ENCODE peak calls at places on chromosomes 5 and 9, in nine cellular contexts. One of them, this sample, is unnamed.

GRCh38 chr9:131274674-131275331 is 1.5 kb downstream of the FAM78A start:
- DNase-seq in fibroblast of pulmonary artery: no peak
- DNase-seq in left cardiac atrium: peak
- DNase-seq in stimulated activated naive B cell treated with anti-CD40 and anti-IgM and Interleukin-4, amounts not matched to agents 10 μg/mL and 1 μg/mL and 100 μg/mL, for 72 hours: no peak
- DNase-seq in HEK293T: no peak
- DNase-seq in stimulated activated CD4-positive, alpha-beta T cell treated with anti-CD3 and anti-CD28 coated beads, Interleukin-15, amount 100 ng/mL, for 24 hours: peak
- DNase-seq in stomach: no peak
- DNase-seq in omental fat pad: no peak
- DNase-seq in central memory CD4-positive, alpha-beta T cell: no peak
- DNase-seq in this sample: no peak

GRCh38 chr9:122940603-122941559 is at the start of gene RABGAP1:
- DNase-seq in left cardiac atrium: peak
- DNase-seq in omental fat pad: peak
- DNase-seq in stomach: peak
- DNase-seq in stimulated activated CD4-positive, alpha-beta T cell treated with anti-CD3 and anti-CD28 coated beads, Interleukin-15, amount 100 ng/mL, for 24 hours: peak
- DNase-seq in fibroblast of pulmonary artery: peak
- DNase-seq in stimulated activated naive B cell treated with anti-CD40 and anti-IgM and Interleukin-4, amounts not matched to agents 10 μg/mL and 1 μg/mL and 100 μg/mL, for 72 hours: peak
- DNase-seq in central memory CD4-positive, alpha-beta T cell: peak
- DNase-seq in HEK293T: peak
- DNase-seq in this sample: peak

GRCh38 chr5:54930736-54931135 is 54.7 kb downstream of the ESM1 start:
- DNase-seq in HEK293T: no peak
- DNase-seq in stimulated activated naive B cell treated with anti-CD40 and anti-IgM and Interleukin-4, amounts not matched to agents 10 μg/mL and 1 μg/mL and 100 μg/mL, for 72 hours: no peak
- DNase-seq in left cardiac atrium: no peak
- DNase-seq in omental fat pad: no peak
- DNase-seq in stimulated activated CD4-positive, alpha-beta T cell treated with anti-CD3 and anti-CD28 coated beads, Interleukin-15, amount 100 ng/mL, for 24 hours: peak
- DNase-seq in stomach: no peak
- DNase-seq in central memory CD4-positive, alpha-beta T cell: no peak
- DNase-seq in fibroblast of pulmonary artery: no peak
- DNase-seq in this sample: no peak

GRCh38 chr5:100826133-100826532 is 76.9 kb downstream of the ST8SIA4 start:
- DNase-seq in left cardiac atrium: no peak
- DNase-seq in stomach: no peak
- DNase-seq in omental fat pad: no peak
- DNase-seq in fibroblast of pulmonary artery: no peak
- DNase-seq in stimulated activated naive B cell treated with anti-CD40 and anti-IgM and Interleukin-4, amounts not matched to agents 10 μg/mL and 1 μg/mL and 100 μg/mL, for 72 hours: no peak
- DNase-seq in central memory CD4-positive, alpha-beta T cell: no peak
- DNase-seq in HEK293T: no peak
- DNase-seq in stimulated activated CD4-positive, alpha-beta T cell treated with anti-CD3 and anti-CD28 coated beads, Interleukin-15, amount 100 ng/mL, for 24 hours: no peak
- DNase-seq in this sample: no peak

GRCh38 chr9:703392-703791 is 138.1 kb upstream of the DMRT1 start:
- DNase-seq in stimulated activated naive B cell treated with anti-CD40 and anti-IgM and Interleukin-4, amounts not matched to agents 10 μg/mL and 1 μg/mL and 100 μg/mL, for 72 hours: no peak
- DNase-seq in HEK293T: no peak
- DNase-seq in fibroblast of pulmonary artery: no peak
- DNase-seq in stomach: no peak
- DNase-seq in central memory CD4-positive, alpha-beta T cell: no peak
- DNase-seq in omental fat pad: no peak
- DNase-seq in left cardiac atrium: no peak
- DNase-seq in stimulated activated CD4-positive, alpha-beta T cell treated with anti-CD3 and anti-CD28 coated beads, Interleukin-15, amount 100 ng/mL, for 24 hours: no peak
- DNase-seq in this sample: no peak

GRCh38 chr5:175657593-175658271 is at the start of gene HRH2:
- DNase-seq in stomach: peak
- DNase-seq in HEK293T: no peak
- DNase-seq in left cardiac atrium: peak
- DNase-seq in omental fat pad: no peak
- DNase-seq in central memory CD4-positive, alpha-beta T cell: peak
- DNase-seq in stimulated activated naive B cell treated with anti-CD40 and anti-IgM and Interleukin-4, amounts not matched to agents 10 μg/mL and 1 μg/mL and 100 μg/mL, for 72 hours: no peak
- DNase-seq in stimulated activated CD4-positive, alpha-beta T cell treated with anti-CD3 and anti-CD28 coated beads, Interleukin-15, amount 100 ng/mL, for 24 hours: peak
- DNase-seq in fibroblast of pulmonary artery: no peak
- DNase-seq in this sample: no peak

GRCh38 chr5:138038826-138039225 is 5.9 kb upstream of the FAM13B start:
- DNase-seq in stimulated activated CD4-positive, alpha-beta T cell treated with anti-CD3 and anti-CD28 coated beads, Interleukin-15, amount 100 ng/mL, for 24 hours: no peak
- DNase-seq in omental fat pad: no peak
- DNase-seq in fibroblast of pulmonary artery: no peak
- DNase-seq in stomach: no peak
- DNase-seq in stimulated activated naive B cell treated with anti-CD40 and anti-IgM and Interleukin-4, amounts not matched to agents 10 μg/mL and 1 μg/mL and 100 μg/mL, for 72 hours: no peak
- DNase-seq in central memory CD4-positive, alpha-beta T cell: no peak
- DNase-seq in HEK293T: no peak
- DNase-seq in left cardiac atrium: no peak
- DNase-seq in this sample: no peak

GRCh38 chr5:93594591-93595419 is 11.8 kb downstream of the NR2F1 start:
- DNase-seq in stimulated activated CD4-positive, alpha-beta T cell treated with anti-CD3 and anti-CD28 coated beads, Interleukin-15, amount 100 ng/mL, for 24 hours: no peak
- DNase-seq in stimulated activated naive B cell treated with anti-CD40 and anti-IgM and Interleukin-4, amounts not matched to agents 10 μg/mL and 1 μg/mL and 100 μg/mL, for 72 hours: no peak
- DNase-seq in left cardiac atrium: no peak
- DNase-seq in fibroblast of pulmonary artery: no peak
- DNase-seq in HEK293T: no peak
- DNase-seq in central memory CD4-positive, alpha-beta T cell: no peak
- DNase-seq in omental fat pad: no peak
- DNase-seq in stomach: no peak
- DNase-seq in this sample: no peak

GRCh38 chr5:152676177-152676576 is 271.1 kb upstream of the NMUR2 start:
- DNase-seq in fibroblast of pulmonary artery: no peak
- DNase-seq in stomach: no peak
- DNase-seq in stimulated activated CD4-positive, alpha-beta T cell treated with anti-CD3 and anti-CD28 coated beads, Interleukin-15, amount 100 ng/mL, for 24 hours: no peak
- DNase-seq in omental fat pad: no peak
- DNase-seq in left cardiac atrium: no peak
- DNase-seq in stimulated activated naive B cell treated with anti-CD40 and anti-IgM and Interleukin-4, amounts not matched to agents 10 μg/mL and 1 μg/mL and 100 μg/mL, for 72 hours: no peak
- DNase-seq in central memory CD4-positive, alpha-beta T cell: no peak
- DNase-seq in HEK293T: no peak
- DNase-seq in this sample: no peak

GRCh38 chr5:102910240-102911226 is 155.4 kb downstream of the PAM start:
- DNase-seq in fibroblast of pulmonary artery: no peak
- DNase-seq in HEK293T: peak
- DNase-seq in stimulated activated naive B cell treated with anti-CD40 and anti-IgM and Interleukin-4, amounts not matched to agents 10 μg/mL and 1 μg/mL and 100 μg/mL, for 72 hours: no peak
- DNase-seq in stimulated activated CD4-positive, alpha-beta T cell treated with anti-CD3 and anti-CD28 coated beads, Interleukin-15, amount 100 ng/mL, for 24 hours: no peak
- DNase-seq in stomach: no peak
- DNase-seq in omental fat pad: no peak
- DNase-seq in left cardiac atrium: no peak
- DNase-seq in central memory CD4-positive, alpha-beta T cell: no peak
- DNase-seq in this sample: no peak

GRCh38 chr5:163846512-163846911 is 341.1 kb downstream of the MAT2B start:
- DNase-seq in central memory CD4-positive, alpha-beta T cell: no peak
- DNase-seq in left cardiac atrium: no peak
- DNase-seq in stimulated activated naive B cell treated with anti-CD40 and anti-IgM and Interleukin-4, amounts not matched to agents 10 μg/mL and 1 μg/mL and 100 μg/mL, for 72 hours: no peak
- DNase-seq in omental fat pad: no peak
- DNase-seq in HEK293T: no peak
- DNase-seq in stomach: no peak
- DNase-seq in fibroblast of pulmonary artery: peak
- DNase-seq in stimulated activated CD4-positive, alpha-beta T cell treated with anti-CD3 and anti-CD28 coated beads, Interleukin-15, amount 100 ng/mL, for 24 hours: no peak
- DNase-seq in this sample: no peak

GRCh38 chr9:122812736-122813135 is 12.8 kb downstream of the OR1K1 start:
- DNase-seq in central memory CD4-positive, alpha-beta T cell: no peak
- DNase-seq in left cardiac atrium: no peak
- DNase-seq in fibroblast of pulmonary artery: no peak
- DNase-seq in HEK293T: no peak
- DNase-seq in stimulated activated CD4-positive, alpha-beta T cell treated with anti-CD3 and anti-CD28 coated beads, Interleukin-15, amount 100 ng/mL, for 24 hours: no peak
- DNase-seq in stimulated activated naive B cell treated with anti-CD40 and anti-IgM and Interleukin-4, amounts not matched to agents 10 μg/mL and 1 μg/mL and 100 μg/mL, for 72 hours: no peak
- DNase-seq in stomach: no peak
- DNase-seq in omental fat pad: no peak
- DNase-seq in this sample: no peak

GRCh38 chr5:8700691-8701090 is 831.7 kb downstream of the MTRR start:
- DNase-seq in fibroblast of pulmonary artery: no peak
- DNase-seq in left cardiac atrium: no peak
- DNase-seq in HEK293T: no peak
- DNase-seq in omental fat pad: no peak
- DNase-seq in central memory CD4-positive, alpha-beta T cell: no peak
- DNase-seq in stimulated activated naive B cell treated with anti-CD40 and anti-IgM and Interleukin-4, amounts not matched to agents 10 μg/mL and 1 μg/mL and 100 μg/mL, for 72 hours: no peak
- DNase-seq in stimulated activated CD4-positive, alpha-beta T cell treated with anti-CD3 and anti-CD28 coated beads, Interleukin-15, amount 100 ng/mL, for 24 hours: no peak
- DNase-seq in stomach: no peak
- DNase-seq in this sample: no peak

GRCh38 chr5:97471951-97472350 is 288.9 kb upstream of the RIOK2 start:
- DNase-seq in central memory CD4-positive, alpha-beta T cell: no peak
- DNase-seq in HEK293T: no peak
- DNase-seq in stimulated activated CD4-positive, alpha-beta T cell treated with anti-CD3 and anti-CD28 coated beads, Interleukin-15, amount 100 ng/mL, for 24 hours: no peak
- DNase-seq in stimulated activated naive B cell treated with anti-CD40 and anti-IgM and Interleukin-4, amounts not matched to agents 10 μg/mL and 1 μg/mL and 100 μg/mL, for 72 hours: no peak
- DNase-seq in stomach: no peak
- DNase-seq in omental fat pad: no peak
- DNase-seq in fibroblast of pulmonary artery: no peak
- DNase-seq in left cardiac atrium: no peak
- DNase-seq in this sample: no peak

GRCh38 chr9:36148652-36149051 is 12.1 kb downstream of the GLIPR2 start:
- DNase-seq in fibroblast of pulmonary artery: peak
- DNase-seq in stomach: peak
- DNase-seq in left cardiac atrium: peak
- DNase-seq in central memory CD4-positive, alpha-beta T cell: peak
- DNase-seq in omental fat pad: peak
- DNase-seq in stimulated activated CD4-positive, alpha-beta T cell treated with anti-CD3 and anti-CD28 coated beads, Interleukin-15, amount 100 ng/mL, for 24 hours: peak
- DNase-seq in HEK293T: no peak
- DNase-seq in stimulated activated naive B cell treated with anti-CD40 and anti-IgM and Interleukin-4, amounts not matched to agents 10 μg/mL and 1 μg/mL and 100 μg/mL, for 72 hours: no peak
- DNase-seq in this sample: peak

GRCh38 chr5:109164001-109164400 is 245.8 kb downstream of the PJA2 start:
- DNase-seq in stimulated activated naive B cell treated with anti-CD40 and anti-IgM and Interleukin-4, amounts not matched to agents 10 μg/mL and 1 μg/mL and 100 μg/mL, for 72 hours: peak
- DNase-seq in omental fat pad: no peak
- DNase-seq in stomach: no peak
- DNase-seq in central memory CD4-positive, alpha-beta T cell: no peak
- DNase-seq in HEK293T: no peak
- DNase-seq in stimulated activated CD4-positive, alpha-beta T cell treated with anti-CD3 and anti-CD28 coated beads, Interleukin-15, amount 100 ng/mL, for 24 hours: no peak
- DNase-seq in fibroblast of pulmonary artery: no peak
- DNase-seq in left cardiac atrium: no peak
- DNase-seq in this sample: no peak

GRCh38 chr5:112978836-112979235 is 2.2 kb downstream of the DCP2 start:
- DNase-seq in omental fat pad: no peak
- DNase-seq in stimulated activated CD4-positive, alpha-beta T cell treated with anti-CD3 and anti-CD28 coated beads, Interleukin-15, amount 100 ng/mL, for 24 hours: no peak
- DNase-seq in stimulated activated naive B cell treated with anti-CD40 and anti-IgM and Interleukin-4, amounts not matched to agents 10 μg/mL and 1 μg/mL and 100 μg/mL, for 72 hours: no peak
- DNase-seq in fibroblast of pulmonary artery: no peak
- DNase-seq in left cardiac atrium: no peak
- DNase-seq in central memory CD4-positive, alpha-beta T cell: no peak
- DNase-seq in stomach: no peak
- DNase-seq in HEK293T: no peak
- DNase-seq in this sample: no peak

GRCh38 chr9:127114606-127115005 is 7.8 kb downstream of the ANGPTL2 start:
- DNase-seq in stomach: no peak
- DNase-seq in central memory CD4-positive, alpha-beta T cell: no peak
- DNase-seq in HEK293T: no peak
- DNase-seq in omental fat pad: no peak
- DNase-seq in stimulated activated CD4-positive, alpha-beta T cell treated with anti-CD3 and anti-CD28 coated beads, Interleukin-15, amount 100 ng/mL, for 24 hours: no peak
- DNase-seq in stimulated activated naive B cell treated with anti-CD40 and anti-IgM and Interleukin-4, amounts not matched to agents 10 μg/mL and 1 μg/mL and 100 μg/mL, for 72 hours: no peak
- DNase-seq in fibroblast of pulmonary artery: no peak
- DNase-seq in left cardiac atrium: no peak
- DNase-seq in this sample: no peak

GRCh38 chr5:172931001-172931536 is 28.2 kb upstream of the RPL26L1 start:
- DNase-seq in HEK293T: no peak
- DNase-seq in stomach: no peak
- DNase-seq in stimulated activated CD4-positive, alpha-beta T cell treated with anti-CD3 and anti-CD28 coated beads, Interleukin-15, amount 100 ng/mL, for 24 hours: no peak
- DNase-seq in stimulated activated naive B cell treated with anti-CD40 and anti-IgM and Interleukin-4, amounts not matched to agents 10 μg/mL and 1 μg/mL and 100 μg/mL, for 72 hours: no peak
- DNase-seq in omental fat pad: peak
- DNase-seq in fibroblast of pulmonary artery: peak
- DNase-seq in left cardiac atrium: peak
- DNase-seq in central memory CD4-positive, alpha-beta T cell: no peak
- DNase-seq in this sample: no peak

GRCh38 chr5:2946315-2946714 is 194.8 kb upstream of the IRX2 start:
- DNase-seq in HEK293T: no peak
- DNase-seq in left cardiac atrium: no peak
- DNase-seq in central memory CD4-positive, alpha-beta T cell: no peak
- DNase-seq in stomach: no peak
- DNase-seq in omental fat pad: no peak
- DNase-seq in fibroblast of pulmonary artery: no peak
- DNase-seq in stimulated activated CD4-positive, alpha-beta T cell treated with anti-CD3 and anti-CD28 coated beads, Interleukin-15, amount 100 ng/mL, for 24 hours: no peak
- DNase-seq in stimulated activated naive B cell treated with anti-CD40 and anti-IgM and Interleukin-4, amounts not matched to agents 10 μg/mL and 1 μg/mL and 100 μg/mL, for 72 hours: no peak
- DNase-seq in this sample: no peak

GRCh38 chr5:166532821-166533220 is 1758.6 kb upstream of the WWC1 start:
- DNase-seq in stimulated activated naive B cell treated with anti-CD40 and anti-IgM and Interleukin-4, amounts not matched to agents 10 μg/mL and 1 μg/mL and 100 μg/mL, for 72 hours: no peak
- DNase-seq in stomach: no peak
- DNase-seq in HEK293T: no peak
- DNase-seq in stimulated activated CD4-positive, alpha-beta T cell treated with anti-CD3 and anti-CD28 coated beads, Interleukin-15, amount 100 ng/mL, for 24 hours: no peak
- DNase-seq in left cardiac atrium: no peak
- DNase-seq in fibroblast of pulmonary artery: no peak
- DNase-seq in omental fat pad: no peak
- DNase-seq in central memory CD4-positive, alpha-beta T cell: no peak
- DNase-seq in this sample: no peak

GRCh38 chr9:25542319-25542718 is 135.9 kb downstream of the TUSC1 start:
- DNase-seq in stomach: no peak
- DNase-seq in left cardiac atrium: no peak
- DNase-seq in HEK293T: no peak
- DNase-seq in fibroblast of pulmonary artery: no peak
- DNase-seq in stimulated activated naive B cell treated with anti-CD40 and anti-IgM and Interleukin-4, amounts not matched to agents 10 μg/mL and 1 μg/mL and 100 μg/mL, for 72 hours: no peak
- DNase-seq in omental fat pad: no peak
- DNase-seq in central memory CD4-positive, alpha-beta T cell: no peak
- DNase-seq in stimulated activated CD4-positive, alpha-beta T cell treated with anti-CD3 and anti-CD28 coated beads, Interleukin-15, amount 100 ng/mL, for 24 hours: no peak
- DNase-seq in this sample: no peak

GRCh38 chr5:106134549-106134948 is 1536.2 kb downstream of the EFNA5 start:
- DNase-seq in left cardiac atrium: no peak
- DNase-seq in stimulated activated naive B cell treated with anti-CD40 and anti-IgM and Interleukin-4, amounts not matched to agents 10 μg/mL and 1 μg/mL and 100 μg/mL, for 72 hours: no peak
- DNase-seq in fibroblast of pulmonary artery: no peak
- DNase-seq in stomach: no peak
- DNase-seq in central memory CD4-positive, alpha-beta T cell: no peak
- DNase-seq in HEK293T: no peak
- DNase-seq in omental fat pad: no peak
- DNase-seq in stimulated activated CD4-positive, alpha-beta T cell treated with anti-CD3 and anti-CD28 coated beads, Interleukin-15, amount 100 ng/mL, for 24 hours: no peak
- DNase-seq in this sample: no peak

GRCh38 chr5:148469446-148470062 is 85.8 kb downstream of the FBXO38 start:
- DNase-seq in stimulated activated CD4-positive, alpha-beta T cell treated with anti-CD3 and anti-CD28 coated beads, Interleukin-15, amount 100 ng/mL, for 24 hours: no peak
- DNase-seq in stimulated activated naive B cell treated with anti-CD40 and anti-IgM and Interleukin-4, amounts not matched to agents 10 μg/mL and 1 μg/mL and 100 μg/mL, for 72 hours: no peak
- DNase-seq in HEK293T: no peak
- DNase-seq in left cardiac atrium: peak
- DNase-seq in stomach: no peak
- DNase-seq in central memory CD4-positive, alpha-beta T cell: no peak
- DNase-seq in fibroblast of pulmonary artery: peak
- DNase-seq in omental fat pad: no peak
- DNase-seq in this sample: no peak

GRCh38 chr5:138805096-138805495 is 51.9 kb downstream of the CTNNA1 start:
- DNase-seq in stimulated activated CD4-positive, alpha-beta T cell treated with anti-CD3 and anti-CD28 coated beads, Interleukin-15, amount 100 ng/mL, for 24 hours: no peak
- DNase-seq in left cardiac atrium: no peak
- DNase-seq in fibroblast of pulmonary artery: no peak
- DNase-seq in central memory CD4-positive, alpha-beta T cell: no peak
- DNase-seq in stomach: no peak
- DNase-seq in HEK293T: no peak
- DNase-seq in omental fat pad: no peak
- DNase-seq in stimulated activated naive B cell treated with anti-CD40 and anti-IgM and Interleukin-4, amounts not matched to agents 10 μg/mL and 1 μg/mL and 100 μg/mL, for 72 hours: no peak
- DNase-seq in this sample: no peak

GRCh38 chr5:137997726-137998213 is 35.1 kb downstream of the FAM13B start:
- DNase-seq in stomach: no peak
- DNase-seq in HEK293T: no peak
- DNase-seq in stimulated activated naive B cell treated with anti-CD40 and anti-IgM and Interleukin-4, amounts not matched to agents 10 μg/mL and 1 μg/mL and 100 μg/mL, for 72 hours: peak
- DNase-seq in stimulated activated CD4-positive, alpha-beta T cell treated with anti-CD3 and anti-CD28 coated beads, Interleukin-15, amount 100 ng/mL, for 24 hours: peak
- DNase-seq in left cardiac atrium: no peak
- DNase-seq in central memory CD4-positive, alpha-beta T cell: no peak
- DNase-seq in omental fat pad: no peak
- DNase-seq in fibroblast of pulmonary artery: no peak
- DNase-seq in this sample: no peak

GRCh38 chr9:116247791-116248343 is 94.3 kb downstream of the PAPPA start:
- DNase-seq in stomach: no peak
- DNase-seq in left cardiac atrium: no peak
- DNase-seq in central memory CD4-positive, alpha-beta T cell: no peak
- DNase-seq in omental fat pad: no peak
- DNase-seq in stimulated activated naive B cell treated with anti-CD40 and anti-IgM and Interleukin-4, amounts not matched to agents 10 μg/mL and 1 μg/mL and 100 μg/mL, for 72 hours: no peak
- DNase-seq in fibroblast of pulmonary artery: peak
- DNase-seq in stimulated activated CD4-positive, alpha-beta T cell treated with anti-CD3 and anti-CD28 coated beads, Interleukin-15, amount 100 ng/mL, for 24 hours: no peak
- DNase-seq in HEK293T: no peak
- DNase-seq in this sample: no peak

GRCh38 chr5:73694089-73694488 is 68.1 kb downstream of the ARHGEF28 start:
- DNase-seq in omental fat pad: no peak
- DNase-seq in HEK293T: no peak
- DNase-seq in fibroblast of pulmonary artery: no peak
- DNase-seq in left cardiac atrium: no peak
- DNase-seq in central memory CD4-positive, alpha-beta T cell: no peak
- DNase-seq in stimulated activated naive B cell treated with anti-CD40 and anti-IgM and Interleukin-4, amounts not matched to agents 10 μg/mL and 1 μg/mL and 100 μg/mL, for 72 hours: peak
- DNase-seq in stomach: no peak
- DNase-seq in stimulated activated CD4-positive, alpha-beta T cell treated with anti-CD3 and anti-CD28 coated beads, Interleukin-15, amount 100 ng/mL, for 24 hours: peak
- DNase-seq in this sample: no peak

This sample was measured in left lobe of liver.